ENCODE peak calls at places on chromosomes 1 and 21, in ten cellular contexts. One of them, this sample, is unnamed.

GRCh38 chr1:21313146-21313885 is 23.1 kb upstream of the ECE1 start:
- DNase-seq in LHCN-M2: peak; percentile 32
- DNase-seq in COLO829: no peak
- DNase-seq in GM06990: no peak
- DNase-seq in A172: no peak
- DNase-seq in activated CD4-positive, alpha-beta T cell treated with anti-CD3 and anti-CD28 coated beads, Interleukin-2, amount 50 U/mL, for 24 hours: no peak
- DNase-seq in amygdala: no peak
- DNase-seq in NCI-H1930: no peak
- DNase-seq in fibroblast of the aortic adventitia: peak; percentile 61
- DNase-seq in stimulated activated CD8-positive, alpha-beta memory T cell treated with anti-CD3 and anti-CD28 coated beads, Interleukin-2, amount 100 ng/mL, for 48 hours: no peak
- DNase-seq in this sample: peak; percentile 49

GRCh38 chr1:112515311-112516009 is 6.7 kb downstream of the WNT2B start:
- DNase-seq in amygdala: no peak
- DNase-seq in activated CD4-positive, alpha-beta T cell treated with anti-CD3 and anti-CD28 coated beads, Interleukin-2, amount 50 U/mL, for 24 hours: no peak
- DNase-seq in A172: peak; percentile 63
- DNase-seq in NCI-H1930: no peak
- DNase-seq in fibroblast of the aortic adventitia: peak; percentile 82
- DNase-seq in stimulated activated CD8-positive, alpha-beta memory T cell treated with anti-CD3 and anti-CD28 coated beads, Interleukin-2, amount 100 ng/mL, for 48 hours: no peak
- DNase-seq in LHCN-M2: peak; percentile 74
- DNase-seq in GM06990: no peak
- DNase-seq in COLO829: peak; percentile 56
- DNase-seq in this sample: peak; percentile 78

GRCh38 chr1:182520746-182521145 is 68.3 kb downstream of the RNASEL start:
- DNase-seq in amygdala: no peak
- DNase-seq in fibroblast of the aortic adventitia: peak; percentile 20
- DNase-seq in LHCN-M2: peak; percentile 19
- DNase-seq in stimulated activated CD8-positive, alpha-beta memory T cell treated with anti-CD3 and anti-CD28 coated beads, Interleukin-2, amount 100 ng/mL, for 48 hours: no peak
- DNase-seq in A172: no peak
- DNase-seq in activated CD4-positive, alpha-beta T cell treated with anti-CD3 and anti-CD28 coated beads, Interleukin-2, amount 50 U/mL, for 24 hours: no peak
- DNase-seq in NCI-H1930: no peak
- DNase-seq in GM06990: no peak
- DNase-seq in COLO829: no peak
- DNase-seq in this sample: peak; percentile 43

GRCh38 chr21:36909901-36910561 is 56.4 kb downstream of the HLCS start:
- DNase-seq in fibroblast of the aortic adventitia: peak; percentile 98
- DNase-seq in stimulated activated CD8-positive, alpha-beta memory T cell treated with anti-CD3 and anti-CD28 coated beads, Interleukin-2, amount 100 ng/mL, for 48 hours: no peak
- DNase-seq in LHCN-M2: peak; percentile 96
- DNase-seq in COLO829: no peak
- DNase-seq in amygdala: no peak
- DNase-seq in GM06990: no peak
- DNase-seq in activated CD4-positive, alpha-beta T cell treated with anti-CD3 and anti-CD28 coated beads, Interleukin-2, amount 50 U/mL, for 24 hours: peak; percentile 20
- DNase-seq in NCI-H1930: no peak
- DNase-seq in A172: peak; percentile 98
- DNase-seq in this sample: peak; percentile 97

GRCh38 chr1:181488884-181489283 is 5.6 kb downstream of the CACNA1E start:
- DNase-seq in COLO829: no peak
- DNase-seq in amygdala: no peak
- DNase-seq in activated CD4-positive, alpha-beta T cell treated with anti-CD3 and anti-CD28 coated beads, Interleukin-2, amount 50 U/mL, for 24 hours: no peak
- DNase-seq in A172: no peak
- DNase-seq in LHCN-M2: no peak
- DNase-seq in fibroblast of the aortic adventitia: no peak
- DNase-seq in GM06990: no peak
- DNase-seq in NCI-H1930: no peak
- DNase-seq in stimulated activated CD8-positive, alpha-beta memory T cell treated with anti-CD3 and anti-CD28 coated beads, Interleukin-2, amount 100 ng/mL, for 48 hours: no peak
- DNase-seq in this sample: no peak

GRCh38 chr1:212791261-212791675 is 309 bp downstream of the NSL1 start:
- DNase-seq in COLO829: peak; percentile 66
- DNase-seq in NCI-H1930: peak; percentile 70
- DNase-seq in A172: peak; percentile 71
- DNase-seq in stimulated activated CD8-positive, alpha-beta memory T cell treated with anti-CD3 and anti-CD28 coated beads, Interleukin-2, amount 100 ng/mL, for 48 hours: no peak
- DNase-seq in fibroblast of the aortic adventitia: peak; percentile 81
- DNase-seq in amygdala: no peak
- DNase-seq in GM06990: no peak
- DNase-seq in LHCN-M2: peak; percentile 81
- DNase-seq in activated CD4-positive, alpha-beta T cell treated with anti-CD3 and anti-CD28 coated beads, Interleukin-2, amount 50 U/mL, for 24 hours: no peak
- DNase-seq in this sample: peak; percentile 90

GRCh38 chr1:184156521-184157395 is 105.2 kb downstream of the TSEN15 start:
- DNase-seq in GM06990: no peak
- DNase-seq in activated CD4-positive, alpha-beta T cell treated with anti-CD3 and anti-CD28 coated beads, Interleukin-2, amount 50 U/mL, for 24 hours: no peak
- DNase-seq in fibroblast of the aortic adventitia: no peak
- DNase-seq in NCI-H1930: no peak
- DNase-seq in LHCN-M2: no peak
- DNase-seq in A172: no peak
- DNase-seq in COLO829: peak; percentile 54
- DNase-seq in stimulated activated CD8-positive, alpha-beta memory T cell treated with anti-CD3 and anti-CD28 coated beads, Interleukin-2, amount 100 ng/mL, for 48 hours: no peak
- DNase-seq in amygdala: no peak
- DNase-seq in this sample: no peak

GRCh38 chr1:103180660-103181059 is 72.3 kb upstream of the COL11A1 start:
- DNase-seq in A172: peak; percentile 69
- DNase-seq in stimulated activated CD8-positive, alpha-beta memory T cell treated with anti-CD3 and anti-CD28 coated beads, Interleukin-2, amount 100 ng/mL, for 48 hours: no peak
- DNase-seq in COLO829: no peak
- DNase-seq in LHCN-M2: peak; percentile 89
- DNase-seq in amygdala: no peak
- DNase-seq in GM06990: no peak
- DNase-seq in activated CD4-positive, alpha-beta T cell treated with anti-CD3 and anti-CD28 coated beads, Interleukin-2, amount 50 U/mL, for 24 hours: no peak
- DNase-seq in NCI-H1930: no peak
- DNase-seq in fibroblast of the aortic adventitia: peak; percentile 22
- DNase-seq in this sample: no peak

GRCh38 chr21:29121759-29122158 is 8.7 kb upstream of the MAP3K7CL start:
- DNase-seq in stimulated activated CD8-positive, alpha-beta memory T cell treated with anti-CD3 and anti-CD28 coated beads, Interleukin-2, amount 100 ng/mL, for 48 hours: no peak
- DNase-seq in activated CD4-positive, alpha-beta T cell treated with anti-CD3 and anti-CD28 coated beads, Interleukin-2, amount 50 U/mL, for 24 hours: no peak
- DNase-seq in NCI-H1930: no peak
- DNase-seq in fibroblast of the aortic adventitia: no peak
- DNase-seq in A172: no peak
- DNase-seq in amygdala: no peak
- DNase-seq in COLO829: no peak
- DNase-seq in GM06990: peak; percentile 40
- DNase-seq in LHCN-M2: no peak
- DNase-seq in this sample: no peak

GRCh38 chr1:68478662-68479061 is 18.2 kb downstream of the DEPDC1 start:
- DNase-seq in COLO829: no peak
- DNase-seq in A172: no peak
- DNase-seq in NCI-H1930: no peak
- DNase-seq in fibroblast of the aortic adventitia: no peak
- DNase-seq in amygdala: no peak
- DNase-seq in activated CD4-positive, alpha-beta T cell treated with anti-CD3 and anti-CD28 coated beads, Interleukin-2, amount 50 U/mL, for 24 hours: no peak
- DNase-seq in stimulated activated CD8-positive, alpha-beta memory T cell treated with anti-CD3 and anti-CD28 coated beads, Interleukin-2, amount 100 ng/mL, for 48 hours: no peak
- DNase-seq in LHCN-M2: no peak
- DNase-seq in GM06990: no peak
- DNase-seq in this sample: no peak

GRCh38 chr1:78918157-78918556 is 88.4 kb downstream of the ADGRL4 start:
- DNase-seq in LHCN-M2: peak; percentile 26
- DNase-seq in amygdala: no peak
- DNase-seq in fibroblast of the aortic adventitia: peak; percentile 31
- DNase-seq in A172: no peak
- DNase-seq in activated CD4-positive, alpha-beta T cell treated with anti-CD3 and anti-CD28 coated beads, Interleukin-2, amount 50 U/mL, for 24 hours: no peak
- DNase-seq in stimulated activated CD8-positive, alpha-beta memory T cell treated with anti-CD3 and anti-CD28 coated beads, Interleukin-2, amount 100 ng/mL, for 48 hours: no peak
- DNase-seq in GM06990: no peak
- DNase-seq in NCI-H1930: no peak
- DNase-seq in COLO829: no peak
- DNase-seq in this sample: no peak

GRCh38 chr1:159916240-159917051 is 8.9 kb downstream of the TAGLN2 start:
- DNase-seq in fibroblast of the aortic adventitia: peak; percentile 96
- DNase-seq in A172: peak; percentile 100
- DNase-seq in LHCN-M2: peak; percentile 51
- DNase-seq in COLO829: peak; percentile 99
- DNase-seq in activated CD4-positive, alpha-beta T cell treated with anti-CD3 and anti-CD28 coated beads, Interleukin-2, amount 50 U/mL, for 24 hours: no peak
- DNase-seq in NCI-H1930: no peak
- DNase-seq in GM06990: no peak
- DNase-seq in stimulated activated CD8-positive, alpha-beta memory T cell treated with anti-CD3 and anti-CD28 coated beads, Interleukin-2, amount 100 ng/mL, for 48 hours: no peak
- DNase-seq in amygdala: no peak
- DNase-seq in this sample: peak; percentile 43

GRCh38 chr1:966135-966602 is at the start of gene PLEKHN1:
- DNase-seq in GM06990: no peak
- DNase-seq in COLO829: no peak
- DNase-seq in LHCN-M2: no peak
- DNase-seq in fibroblast of the aortic adventitia: no peak
- DNase-seq in amygdala: no peak
- DNase-seq in activated CD4-positive, alpha-beta T cell treated with anti-CD3 and anti-CD28 coated beads, Interleukin-2, amount 50 U/mL, for 24 hours: no peak
- DNase-seq in A172: peak; percentile 62
- DNase-seq in stimulated activated CD8-positive, alpha-beta memory T cell treated with anti-CD3 and anti-CD28 coated beads, Interleukin-2, amount 100 ng/mL, for 48 hours: peak; percentile 34
- DNase-seq in NCI-H1930: no peak
- DNase-seq in this sample: no peak

GRCh38 chr1:157968503-157968902 is 24.9 kb upstream of the KIRREL1 start:
- DNase-seq in LHCN-M2: peak; percentile 89
- DNase-seq in NCI-H1930: no peak
- DNase-seq in A172: peak; percentile 81
- DNase-seq in amygdala: no peak
- DNase-seq in COLO829: no peak
- DNase-seq in stimulated activated CD8-positive, alpha-beta memory T cell treated with anti-CD3 and anti-CD28 coated beads, Interleukin-2, amount 100 ng/mL, for 48 hours: no peak
- DNase-seq in activated CD4-positive, alpha-beta T cell treated with anti-CD3 and anti-CD28 coated beads, Interleukin-2, amount 50 U/mL, for 24 hours: no peak
- DNase-seq in GM06990: no peak
- DNase-seq in fibroblast of the aortic adventitia: peak; percentile 81
- DNase-seq in this sample: peak; percentile 57

GRCh38 chr1:246805135-246805716 is 81.0 kb downstream of the SCCPDH start:
- DNase-seq in GM06990: no peak
- DNase-seq in stimulated activated CD8-positive, alpha-beta memory T cell treated with anti-CD3 and anti-CD28 coated beads, Interleukin-2, amount 100 ng/mL, for 48 hours: no peak
- DNase-seq in NCI-H1930: no peak
- DNase-seq in fibroblast of the aortic adventitia: no peak
- DNase-seq in LHCN-M2: no peak
- DNase-seq in amygdala: no peak
- DNase-seq in A172: no peak
- DNase-seq in COLO829: no peak
- DNase-seq in activated CD4-positive, alpha-beta T cell treated with anti-CD3 and anti-CD28 coated beads, Interleukin-2, amount 50 U/mL, for 24 hours: no peak
- DNase-seq in this sample: no peak

GRCh38 chr1:170768929-170769328 is 105.0 kb downstream of the PRRX1 start:
- DNase-seq in COLO829: no peak
- DNase-seq in amygdala: no peak
- DNase-seq in GM06990: no peak
- DNase-seq in activated CD4-positive, alpha-beta T cell treated with anti-CD3 and anti-CD28 coated beads, Interleukin-2, amount 50 U/mL, for 24 hours: no peak
- DNase-seq in NCI-H1930: no peak
- DNase-seq in stimulated activated CD8-positive, alpha-beta memory T cell treated with anti-CD3 and anti-CD28 coated beads, Interleukin-2, amount 100 ng/mL, for 48 hours: no peak
- DNase-seq in LHCN-M2: no peak
- DNase-seq in fibroblast of the aortic adventitia: no peak
- DNase-seq in A172: no peak
- DNase-seq in this sample: no peak

GRCh38 chr1:203379831-203380230 is 28.9 kb upstream of the FMOD start:
- DNase-seq in COLO829: no peak
- DNase-seq in LHCN-M2: no peak
- DNase-seq in NCI-H1930: no peak
- DNase-seq in fibroblast of the aortic adventitia: peak; percentile 31
- DNase-seq in activated CD4-positive, alpha-beta T cell treated with anti-CD3 and anti-CD28 coated beads, Interleukin-2, amount 50 U/mL, for 24 hours: no peak
- DNase-seq in A172: no peak
- DNase-seq in GM06990: no peak
- DNase-seq in amygdala: no peak
- DNase-seq in stimulated activated CD8-positive, alpha-beta memory T cell treated with anti-CD3 and anti-CD28 coated beads, Interleukin-2, amount 100 ng/mL, for 48 hours: no peak
- DNase-seq in this sample: no peak

This sample was measured in fibroblast of gingiva.